ENCODE peak calls at places on chromosome 22, in eight cellular contexts. P is natural killer cell, K is astrocyte of the spinal cord, T is Caco-2, R is A549, F is BE2C, U is breast epithelium, O is endothelial cell. Q is an unnamed sample.

GRCh38 chr22:22753526-22754267 is 109.3 kb downstream of the GGTLC2 start:
- DNase-seq in R (peak), U (no peak), T (peak), P (peak), K (peak), F (peak), O (peak), Q (peak)

GRCh38 chr22:41822289-41823057 is 10.4 kb upstream of the SREBF2 start:
- DNase-seq in R (peak), O (no peak), U (no peak), P (no peak), T (no peak), K (peak), F (no peak), Q (no peak)

GRCh38 chr22:22085702-22086500 is 103.3 kb upstream of the TOP3B start:
- DNase-seq in U (no peak), O (no peak), P (no peak), T (no peak), K (no peak), R (no peak), F (no peak), Q (no peak)

GRCh38 chr22:21623402-21623970 is 6.3 kb downstream of the YDJC start:
- DNase-seq in P (no peak), O (no peak), F (no peak), R (no peak), U (no peak), T (no peak), K (no peak), Q (no peak)

GRCh38 chr22:44728761-44729261 is 23.6 kb upstream of the ARHGAP8 start:
- DNase-seq in R (no peak), O (no peak), T (no peak), K (no peak), F (no peak), U (no peak), P (no peak), Q (no peak)

GRCh38 chr22:43066844-43067385 is 22.3 kb downstream of the TTLL1 start:
- DNase-seq in O (no peak), F (no peak), K (peak), U (no peak), R (no peak), T (no peak), P (no peak), Q (no peak)

GRCh38 chr22:42127606-42128005 is 3.0 kb downstream of the CYP2D6 start:
- DNase-seq in P (no peak), K (no peak), O (no peak), R (no peak), F (no peak), U (no peak), T (no peak), Q (no peak)

GRCh38 chr22:41762980-41763779 is 37.3 kb upstream of the CCDC134 start:
- DNase-seq in R (no peak), T (peak), F (peak), P (peak), K (no peak), U (no peak), O (peak), Q (peak)

GRCh38 chr22:50502628-50503474 is 4.7 kb downstream of the LMF2 start:
- DNase-seq in T (no peak), K (no peak), F (peak), R (no peak), P (no peak), O (no peak), U (no peak), Q (peak)

GRCh38 chr22:40040927-40041326 is 46.2 kb downstream of the FAM83F start:
- DNase-seq in K (peak), O (no peak), R (no peak), F (peak), T (no peak), P (no peak), U (peak), Q (no peak)

GRCh38 chr22:44194569-44194968 is 13.8 kb downstream of the PARVG start:
- DNase-seq in O (no peak), T (no peak), U (no peak), F (no peak), R (no peak), K (no peak), P (no peak), Q (no peak)

GRCh38 chr22:26534166-26534855 is 22.0 kb upstream of the TFIP11 start:
- DNase-seq in U (no peak), O (no peak), K (no peak), P (no peak), R (no peak), F (no peak), T (no peak), Q (no peak)

GRCh38 chr22:22060200-22061084 is 77.9 kb upstream of the TOP3B start:
- DNase-seq in P (peak), T (peak), O (peak), U (no peak), K (peak), R (peak), F (peak), Q (peak)

GRCh38 chr22:42862045-42862734 is 5.1 kb upstream of the ARFGAP3 start:
- DNase-seq in K (peak), T (no peak), P (no peak), F (no peak), U (no peak), O (no peak), R (no peak), Q (no peak)

GRCh38 chr22:19714320-19715252 is at the start of gene SEPTIN5:
- DNase-seq in O (no peak), R (no peak), F (peak), T (no peak), U (no peak), P (no peak), K (no peak), Q (peak)

GRCh38 chr22:44577391-44578114 is 79.5 kb upstream of the RTL6 start:
- DNase-seq in O (no peak), U (no peak), R (no peak), K (no peak), T (no peak), F (no peak), P (no peak), Q (no peak)

GRCh38 chr22:41003041-41003440 is 51.9 kb downstream of the RBX1 start:
- DNase-seq in U (peak), R (no peak), T (peak), K (no peak), P (no peak), O (peak), F (no peak), Q (no peak)

GRCh38 chr22:36569999-36570398 is 41.0 kb upstream of the EIF3D start:
- DNase-seq in P (no peak), U (no peak), R (peak), O (peak), K (no peak), F (peak), T (peak), Q (peak)

GRCh38 chr22:35866646-35867045 is 149.0 kb downstream of the APOL5 start:
- DNase-seq in T (no peak), U (no peak), P (no peak), F (no peak), K (no peak), O (no peak), R (no peak), Q (no peak)

GRCh38 chr22:44667829-44668189 is 34.2 kb upstream of the PRR5 start:
- DNase-seq in R (no peak), K (no peak), P (peak), U (no peak), F (no peak), T (peak), O (no peak), Q (no peak)

GRCh38 chr22:26527574-26528465 is 15.5 kb upstream of the TFIP11 start:
- DNase-seq in U (no peak), F (no peak), K (no peak), P (no peak), R (no peak), O (no peak), T (no peak), Q (no peak)

GRCh38 chr22:24952837-24953293 is 349 bp downstream of the KIAA1671 start:
- DNase-seq in U (peak), O (peak), R (peak), T (peak), K (peak), F (peak), P (no peak), Q (peak)

GRCh38 chr22:45164217-45165123 is 745 bp downstream of the NUP50 start:
- DNase-seq in K (no peak), P (peak), R (peak), U (no peak), F (peak), O (peak), T (no peak), Q (peak)

GRCh38 chr22:37182101-37182948 is 5.7 kb downstream of the C1QTNF6 start:
- DNase-seq in P (no peak), O (no peak), T (no peak), U (no peak), F (no peak), K (no peak), R (no peak), Q (peak)

GRCh38 chr22:36237462-36238347 is 1.6 kb downstream of the APOL2 start:
- DNase-seq in R (no peak), P (no peak), K (peak), O (no peak), T (no peak), U (no peak), F (no peak), Q (no peak)

GRCh38 chr22:21972293-21972779 is 10.3 kb downstream of the TOP3B start:
- DNase-seq in T (no peak), P (peak), K (peak), F (peak), U (no peak), R (peak), O (peak), Q (peak)

GRCh38 chr22:36180038-36180880 is 19.7 kb upstream of the APOL3 start:
- DNase-seq in K (peak), R (peak), T (peak), F (peak), U (peak), O (peak), P (peak), Q (peak)

GRCh38 chr22:40449676-40450035 is 79.3 kb downstream of the SGSM3 start:
- DNase-seq in U (no peak), F (no peak), R (no peak), P (no peak), O (no peak), K (peak), T (no peak), Q (no peak)

GRCh38 chr22:21446128-21446826 is 20.9 kb upstream of the TMEM191C start:
- DNase-seq in F (peak), R (no peak), K (no peak), P (no peak), O (peak), T (no peak), U (peak), Q (peak)

GRCh38 chr22:38262051-38262795 is 10.6 kb downstream of the TMEM184B start:
- DNase-seq in P (peak), K (no peak), F (peak), O (peak), T (peak), R (no peak), U (peak), Q (no peak)
- TF ChIP-seq CTCF in P (peak), K (peak), F (peak), O (peak), T (peak), R (peak), U (peak), Q (no peak)

DNA sequence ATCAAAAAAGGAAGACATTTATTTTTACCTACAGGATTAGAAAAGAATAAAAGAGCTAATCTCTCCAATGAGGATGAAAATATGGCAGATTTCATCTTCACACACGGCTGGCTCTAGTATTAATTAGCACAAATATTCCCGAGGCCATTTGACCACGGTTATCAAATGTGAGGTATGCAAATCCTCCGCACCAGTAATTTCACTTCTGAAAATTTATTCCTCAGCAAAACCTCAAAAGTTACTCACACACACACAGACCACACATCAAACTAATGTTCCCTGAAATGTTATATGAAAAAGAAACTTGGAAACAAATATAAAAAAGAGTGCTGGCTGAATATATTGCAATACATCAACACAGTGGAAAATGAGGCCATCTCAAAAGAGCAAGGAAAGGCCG is 32.8 kb downstream of the CELSR1 start:
- DNase-seq in T (no peak), K (no peak), R (no peak), P (no peak), F (no peak), O (no peak), U (no peak), Q (no peak)
- TF ChIP-seq CTCF in T (no peak), K (no peak), R (no peak), P (no peak), F (no peak), O (no peak), U (no peak), Q (no peak)

DNA sequence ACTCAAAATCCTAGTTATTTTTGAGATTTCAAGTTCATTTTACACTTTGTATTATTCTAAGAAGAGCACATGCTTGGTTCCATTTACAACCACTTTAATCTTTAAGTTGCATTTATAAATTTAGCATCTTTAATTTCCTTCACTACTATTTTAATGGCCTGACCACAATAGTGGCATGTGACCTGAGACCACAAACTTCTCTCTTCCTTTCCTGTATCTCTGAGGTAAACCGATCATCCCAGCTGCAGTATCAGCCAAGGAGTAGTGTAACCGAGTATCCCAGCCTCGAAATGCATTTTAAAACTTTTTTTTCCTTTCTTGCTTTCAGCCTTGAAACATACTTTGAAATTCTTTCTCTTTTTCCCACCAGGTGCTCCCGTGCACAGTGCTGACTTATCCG is 28.7 kb upstream of the CBX6 start:
- DNase-seq in F (no peak), U (no peak), R (no peak), K (no peak), O (no peak), T (no peak), P (no peak), Q (no peak)
- TF ChIP-seq CTCF in F (no peak), U (no peak), R (no peak), K (no peak), O (no peak), T (no peak), P (no peak), Q (no peak)

GRCh38 chr22:27692243-27692642 is 109.3 kb downstream of the MN1 start:
- DNase-seq in K (no peak), F (no peak), U (no peak), T (no peak), R (no peak), P (no peak), O (no peak), Q (no peak)
- TF ChIP-seq CTCF in K (no peak), F (no peak), U (no peak), T (no peak), R (no peak), P (no peak), O (no peak), Q (no peak)

GRCh38 chr22:28838971-28839370 is 38.6 kb upstream of the XBP1 start:
- DNase-seq in R (no peak), F (no peak), P (no peak), T (no peak), O (no peak), K (no peak), U (no peak), Q (no peak)
- TF ChIP-seq CTCF in R (no peak), F (no peak), P (no peak), T (no peak), O (no peak), K (no peak), U (no peak), Q (no peak)

DNA sequence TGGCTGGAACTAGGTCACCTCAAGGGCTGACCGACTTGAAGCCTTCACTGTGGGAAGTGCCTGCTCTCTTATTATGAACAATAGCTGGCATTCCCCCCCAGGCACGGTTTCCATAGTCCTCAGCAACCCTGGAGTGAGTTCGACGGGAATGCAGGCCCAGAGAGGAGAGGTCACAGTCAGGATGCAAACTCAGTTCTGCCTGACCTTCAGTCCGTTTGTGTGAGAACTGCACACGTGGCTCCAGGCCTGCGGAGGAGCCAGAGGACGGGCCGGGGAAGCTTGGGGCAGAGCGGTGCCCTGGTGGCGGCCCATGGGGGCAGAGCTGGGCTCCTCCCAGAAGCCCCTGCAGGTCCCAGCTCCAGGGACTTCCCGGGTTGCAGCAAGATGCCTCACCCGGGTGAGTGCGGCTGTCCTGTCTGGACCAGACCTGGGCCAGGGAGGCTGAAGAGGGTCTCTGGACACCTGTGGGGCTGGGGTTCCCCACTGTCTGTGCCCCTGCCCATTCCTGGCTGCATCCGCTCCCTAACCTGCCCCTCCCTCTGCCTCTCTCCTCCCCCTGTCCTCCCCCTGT is 17.2 kb downstream of the SLC25A18 start:
- DNase-seq in K (no peak), U (no peak), O (no peak), R (no peak), F (no peak), T (no peak), P (no peak), Q (no peak)
- TF ChIP-seq CTCF in K (no peak), U (no peak), O (no peak), R (no peak), F (no peak), T (no peak), P (no peak), Q (no peak)

GRCh38 chr22:32866953-32867352 is 65.4 kb downstream of the TIMP3 start:
- DNase-seq in R (no peak), P (no peak), T (no peak), O (no peak), F (no peak), K (no peak), U (no peak), Q (no peak)
- TF ChIP-seq CTCF in R (no peak), P (no peak), T (no peak), O (no peak), F (no peak), K (no peak), U (no peak), Q (no peak)

GRCh38 chr22:49429066-49429465 is 398.6 kb downstream of the BRD1 start:
- DNase-seq in R (no peak), T (no peak), U (no peak), O (no peak), K (no peak), F (no peak), P (no peak), Q (no peak)
- TF ChIP-seq CTCF in R (no peak), T (peak), U (no peak), O (no peak), K (no peak), F (no peak), P (no peak), Q (no peak)

Q was measured in glutamatergic neuron.